ENCODE peak calls at places on chromosomes 1 and 21, in ten cellular contexts. One of them, this sample, is unnamed.

GRCh38 chr1:19477284-19478240 is 7.8 kb downstream of the CAPZB start:
- DNase-seq in lower lobe of right lung: peak
- DNase-seq in fibroblast of lung: no peak
- DNase-seq in IMR-90: no peak
- DNase-seq in CD8-positive, alpha-beta memory T cell: peak
- DNase-seq in left ventricle myocardium inferior: no peak
- DNase-seq in breast epithelium: no peak
- DNase-seq in tibial artery: no peak
- DNase-seq in aorta: no peak
- DNase-seq in psoas muscle: no peak
- DNase-seq in this sample: no peak

GRCh38 chr1:39733161-39733560 is 5.5 kb upstream of the PPIE start:
- DNase-seq in lower lobe of right lung: no peak
- DNase-seq in fibroblast of lung: peak
- DNase-seq in IMR-90: peak
- DNase-seq in CD8-positive, alpha-beta memory T cell: no peak
- DNase-seq in left ventricle myocardium inferior: peak
- DNase-seq in breast epithelium: no peak
- DNase-seq in tibial artery: no peak
- DNase-seq in aorta: peak
- DNase-seq in psoas muscle: peak
- DNase-seq in this sample: no peak

GRCh38 chr1:21149862-21150432 is 26.8 kb downstream of the EIF4G3 start:
- DNase-seq in lower lobe of right lung: no peak
- DNase-seq in fibroblast of lung: peak
- DNase-seq in IMR-90: peak
- DNase-seq in CD8-positive, alpha-beta memory T cell: no peak
- DNase-seq in left ventricle myocardium inferior: no peak
- DNase-seq in breast epithelium: no peak
- DNase-seq in tibial artery: no peak
- DNase-seq in aorta: no peak
- DNase-seq in psoas muscle: no peak
- DNase-seq in this sample: no peak

GRCh38 chr21:35048706-35049617 is at the start of gene RUNX1:
- DNase-seq in lower lobe of right lung: peak
- DNase-seq in fibroblast of lung: peak
- DNase-seq in IMR-90: peak
- DNase-seq in CD8-positive, alpha-beta memory T cell: peak
- DNase-seq in left ventricle myocardium inferior: no peak
- DNase-seq in breast epithelium: peak
- DNase-seq in tibial artery: peak
- DNase-seq in aorta: no peak
- DNase-seq in psoas muscle: peak
- DNase-seq in this sample: no peak

GRCh38 chr1:67889940-67890567 is 56.8 kb upstream of the GNG12 start:
- DNase-seq in lower lobe of right lung: no peak
- DNase-seq in fibroblast of lung: peak
- DNase-seq in IMR-90: peak
- DNase-seq in CD8-positive, alpha-beta memory T cell: no peak
- DNase-seq in left ventricle myocardium inferior: no peak
- DNase-seq in breast epithelium: no peak
- DNase-seq in tibial artery: no peak
- DNase-seq in aorta: no peak
- DNase-seq in psoas muscle: no peak
- DNase-seq in this sample: no peak

GRCh38 chr1:157566484-157567300 is 14.4 kb upstream of the FCRL5 start:
- DNase-seq in lower lobe of right lung: no peak
- DNase-seq in fibroblast of lung: no peak
- DNase-seq in IMR-90: no peak
- DNase-seq in CD8-positive, alpha-beta memory T cell: no peak
- DNase-seq in left ventricle myocardium inferior: no peak
- DNase-seq in breast epithelium: no peak
- DNase-seq in tibial artery: no peak
- DNase-seq in aorta: no peak
- DNase-seq in psoas muscle: no peak
- DNase-seq in this sample: no peak

GRCh38 chr1:115459161-115459560 is 121.1 kb upstream of the NGF start:
- DNase-seq in lower lobe of right lung: no peak
- DNase-seq in fibroblast of lung: no peak
- DNase-seq in IMR-90: no peak
- DNase-seq in CD8-positive, alpha-beta memory T cell: no peak
- DNase-seq in left ventricle myocardium inferior: no peak
- DNase-seq in breast epithelium: no peak
- DNase-seq in tibial artery: no peak
- DNase-seq in aorta: no peak
- DNase-seq in psoas muscle: no peak
- DNase-seq in this sample: no peak

GRCh38 chr1:247445775-247446364 is 12.0 kb downstream of the OR2B11 start:
- DNase-seq in lower lobe of right lung: peak
- DNase-seq in fibroblast of lung: no peak
- DNase-seq in IMR-90: no peak
- DNase-seq in CD8-positive, alpha-beta memory T cell: no peak
- DNase-seq in left ventricle myocardium inferior: no peak
- DNase-seq in breast epithelium: no peak
- DNase-seq in tibial artery: peak
- DNase-seq in aorta: no peak
- DNase-seq in psoas muscle: no peak
- DNase-seq in this sample: no peak

GRCh38 chr1:154931940-154932487 is 4.5 kb downstream of the PMVK start:
- DNase-seq in lower lobe of right lung: peak
- DNase-seq in fibroblast of lung: no peak
- DNase-seq in IMR-90: no peak
- DNase-seq in CD8-positive, alpha-beta memory T cell: no peak
- DNase-seq in left ventricle myocardium inferior: no peak
- DNase-seq in breast epithelium: peak
- DNase-seq in tibial artery: no peak
- DNase-seq in aorta: no peak
- DNase-seq in psoas muscle: no peak
- DNase-seq in this sample: no peak

GRCh38 chr1:230728710-230729392 is 14.9 kb upstream of the AGT start:
- DNase-seq in lower lobe of right lung: no peak
- DNase-seq in fibroblast of lung: no peak
- DNase-seq in IMR-90: no peak
- DNase-seq in CD8-positive, alpha-beta memory T cell: no peak
- DNase-seq in left ventricle myocardium inferior: peak
- DNase-seq in breast epithelium: no peak
- DNase-seq in tibial artery: no peak
- DNase-seq in aorta: no peak
- DNase-seq in psoas muscle: no peak
- DNase-seq in this sample: no peak

GRCh38 chr1:112317556-112317955 is 78.5 kb upstream of the CTTNBP2NL start:
- DNase-seq in lower lobe of right lung: no peak
- DNase-seq in fibroblast of lung: no peak
- DNase-seq in IMR-90: no peak
- DNase-seq in CD8-positive, alpha-beta memory T cell: no peak
- DNase-seq in left ventricle myocardium inferior: no peak
- DNase-seq in breast epithelium: no peak
- DNase-seq in tibial artery: no peak
- DNase-seq in aorta: no peak
- DNase-seq in psoas muscle: no peak
- DNase-seq in this sample: no peak

GRCh38 chr1:58447047-58447446 is 99.5 kb downstream of the OMA1 start:
- DNase-seq in lower lobe of right lung: no peak
- DNase-seq in fibroblast of lung: no peak
- DNase-seq in IMR-90: no peak
- DNase-seq in CD8-positive, alpha-beta memory T cell: no peak
- DNase-seq in left ventricle myocardium inferior: no peak
- DNase-seq in breast epithelium: no peak
- DNase-seq in tibial artery: no peak
- DNase-seq in aorta: no peak
- DNase-seq in psoas muscle: no peak
- DNase-seq in this sample: no peak

GRCh38 chr1:88731475-88731874 is 47.4 kb downstream of the PKN2 start:
- DNase-seq in lower lobe of right lung: no peak
- DNase-seq in fibroblast of lung: peak
- DNase-seq in IMR-90: peak
- DNase-seq in CD8-positive, alpha-beta memory T cell: no peak
- DNase-seq in left ventricle myocardium inferior: no peak
- DNase-seq in breast epithelium: no peak
- DNase-seq in tibial artery: no peak
- DNase-seq in aorta: no peak
- DNase-seq in psoas muscle: no peak
- DNase-seq in this sample: peak
- H3K4me3 ChIP-seq in lower lobe of right lung: no peak
- H3K4me3 ChIP-seq in fibroblast of lung: peak
- H3K4me3 ChIP-seq in IMR-90: peak
- H3K4me3 ChIP-seq in CD8-positive, alpha-beta memory T cell: no peak
- H3K4me3 ChIP-seq in left ventricle myocardium inferior: no peak
- H3K4me3 ChIP-seq in breast epithelium: no peak
- H3K4me3 ChIP-seq in tibial artery: peak
- H3K4me3 ChIP-seq in aorta: no peak
- H3K4me3 ChIP-seq in psoas muscle: no peak
- H3K4me3 ChIP-seq in this sample: peak

GRCh38 chr21:37145635-37146111 is 72.6 kb downstream of the TTC3 start:
- DNase-seq in lower lobe of right lung: no peak
- DNase-seq in fibroblast of lung: peak
- DNase-seq in IMR-90: peak
- DNase-seq in CD8-positive, alpha-beta memory T cell: no peak
- DNase-seq in left ventricle myocardium inferior: no peak
- DNase-seq in breast epithelium: no peak
- DNase-seq in tibial artery: no peak
- DNase-seq in aorta: no peak
- DNase-seq in psoas muscle: no peak
- DNase-seq in this sample: no peak

GRCh38 chr21:37149411-37149810 is 76.4 kb downstream of the TTC3 start:
- DNase-seq in lower lobe of right lung: no peak
- DNase-seq in fibroblast of lung: peak
- DNase-seq in IMR-90: peak
- DNase-seq in CD8-positive, alpha-beta memory T cell: no peak
- DNase-seq in left ventricle myocardium inferior: no peak
- DNase-seq in breast epithelium: no peak
- DNase-seq in tibial artery: no peak
- DNase-seq in aorta: no peak
- DNase-seq in psoas muscle: no peak
- DNase-seq in this sample: no peak

DNA sequence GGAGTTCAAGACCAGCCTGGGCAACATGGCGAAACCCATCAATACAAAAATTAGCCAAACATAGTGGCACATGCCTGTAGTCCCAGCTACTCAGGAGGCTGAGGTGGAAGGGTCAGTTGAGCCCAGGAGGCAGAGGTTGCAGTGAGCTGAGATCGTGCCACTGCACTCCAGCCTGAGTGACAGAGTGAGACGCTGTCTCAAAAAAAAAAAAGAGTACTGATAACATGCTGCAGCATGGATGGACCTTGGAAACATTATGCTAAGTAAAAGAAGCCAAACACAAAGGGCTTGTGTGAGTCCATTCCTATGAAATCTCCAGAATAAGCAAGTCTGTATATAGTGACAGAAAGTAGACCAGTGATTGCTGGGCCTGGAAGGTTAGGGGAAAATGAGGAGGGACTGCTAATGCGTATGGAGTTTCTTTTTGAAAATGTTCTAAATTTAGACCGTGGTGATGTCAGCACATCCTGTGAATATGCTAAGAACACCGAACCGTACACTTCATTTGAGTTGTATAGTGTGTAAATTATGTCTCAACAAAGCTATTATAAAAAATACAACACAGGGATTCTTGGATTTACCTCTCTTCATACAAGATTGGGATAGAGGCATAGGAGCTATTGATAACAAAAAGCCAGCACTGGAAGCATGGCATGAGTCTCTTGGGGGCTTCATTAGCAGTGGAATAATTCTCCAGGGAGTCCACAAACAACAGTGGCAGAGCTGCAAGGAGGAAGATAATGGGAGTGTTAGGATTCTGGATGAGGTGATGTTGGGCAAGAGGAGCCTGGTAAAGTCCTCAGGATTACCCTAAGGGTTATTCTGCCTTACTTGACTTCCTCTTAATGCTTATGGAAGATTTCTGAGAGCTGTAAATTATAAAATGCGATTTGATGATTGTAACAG is 73.5 kb downstream of the TTC3 start:
- DNase-seq in lower lobe of right lung: no peak
- DNase-seq in fibroblast of lung: peak
- DNase-seq in IMR-90: peak
- DNase-seq in CD8-positive, alpha-beta memory T cell: no peak
- DNase-seq in left ventricle myocardium inferior: no peak
- DNase-seq in breast epithelium: no peak
- DNase-seq in tibial artery: no peak
- DNase-seq in aorta: no peak
- DNase-seq in psoas muscle: no peak
- DNase-seq in this sample: no peak
- H3K4me3 ChIP-seq in lower lobe of right lung: no peak
- H3K4me3 ChIP-seq in fibroblast of lung: no peak
- H3K4me3 ChIP-seq in IMR-90: no peak
- H3K4me3 ChIP-seq in CD8-positive, alpha-beta memory T cell: no peak
- H3K4me3 ChIP-seq in left ventricle myocardium inferior: no peak
- H3K4me3 ChIP-seq in breast epithelium: no peak
- H3K4me3 ChIP-seq in tibial artery: no peak
- H3K4me3 ChIP-seq in aorta: no peak
- H3K4me3 ChIP-seq in psoas muscle: no peak
- H3K4me3 ChIP-seq in this sample: no peak

DNA sequence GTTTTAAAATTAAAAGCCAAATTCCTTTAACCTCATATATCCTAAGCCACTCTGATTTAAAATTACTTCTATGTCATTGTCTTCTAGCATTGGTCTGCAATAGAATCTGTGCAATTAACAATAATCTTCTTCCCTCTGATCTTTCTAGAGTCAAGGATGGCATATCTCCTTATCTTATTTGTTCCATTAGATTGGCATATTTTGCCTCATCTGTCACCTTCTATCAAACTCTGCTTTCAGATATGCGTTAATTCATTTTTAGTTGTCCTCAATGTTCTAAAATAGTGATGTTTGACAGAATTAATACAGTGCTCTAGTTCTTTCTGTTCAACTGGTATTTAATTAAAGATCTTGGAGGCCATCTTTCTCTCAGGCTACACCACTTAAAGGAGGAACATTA is 3.1 kb downstream of the NRIP1 start:
- DNase-seq in lower lobe of right lung: no peak
- DNase-seq in fibroblast of lung: no peak
- DNase-seq in IMR-90: no peak
- DNase-seq in CD8-positive, alpha-beta memory T cell: no peak
- DNase-seq in left ventricle myocardium inferior: no peak
- DNase-seq in breast epithelium: no peak
- DNase-seq in tibial artery: no peak
- DNase-seq in aorta: no peak
- DNase-seq in psoas muscle: no peak
- DNase-seq in this sample: no peak
- H3K4me3 ChIP-seq in lower lobe of right lung: peak
- H3K4me3 ChIP-seq in fibroblast of lung: peak
- H3K4me3 ChIP-seq in IMR-90: peak
- H3K4me3 ChIP-seq in CD8-positive, alpha-beta memory T cell: no peak
- H3K4me3 ChIP-seq in left ventricle myocardium inferior: peak
- H3K4me3 ChIP-seq in breast epithelium: no peak
- H3K4me3 ChIP-seq in tibial artery: no peak
- H3K4me3 ChIP-seq in aorta: no peak
- H3K4me3 ChIP-seq in psoas muscle: peak
- H3K4me3 ChIP-seq in this sample: peak

DNA sequence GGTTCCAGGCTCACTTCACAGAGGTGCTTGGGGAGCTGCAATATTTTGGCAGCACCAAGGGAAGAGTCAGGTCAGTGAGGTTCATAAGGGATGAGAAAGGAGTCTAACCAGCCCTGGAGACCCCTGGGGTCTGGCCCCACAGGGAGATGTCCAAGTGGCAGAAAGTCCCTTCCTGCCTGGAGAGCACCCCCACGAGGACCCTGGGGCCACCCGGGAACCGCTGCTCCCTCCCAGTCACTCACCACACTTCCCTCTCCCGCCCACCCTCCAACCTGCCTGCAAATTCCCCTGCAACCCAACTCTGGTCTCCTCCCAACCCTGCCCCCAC is 6.5 kb upstream of the ITGB2 start:
- DNase-seq in lower lobe of right lung: no peak
- DNase-seq in fibroblast of lung: no peak
- DNase-seq in IMR-90: no peak
- DNase-seq in CD8-positive, alpha-beta memory T cell: no peak
- DNase-seq in left ventricle myocardium inferior: no peak
- DNase-seq in breast epithelium: no peak
- DNase-seq in tibial artery: no peak
- DNase-seq in aorta: peak
- DNase-seq in psoas muscle: no peak
- DNase-seq in this sample: no peak
- H3K4me3 ChIP-seq in lower lobe of right lung: no peak
- H3K4me3 ChIP-seq in fibroblast of lung: no peak
- H3K4me3 ChIP-seq in IMR-90: no peak
- H3K4me3 ChIP-seq in CD8-positive, alpha-beta memory T cell: peak
- H3K4me3 ChIP-seq in left ventricle myocardium inferior: no peak
- H3K4me3 ChIP-seq in breast epithelium: no peak
- H3K4me3 ChIP-seq in tibial artery: no peak
- H3K4me3 ChIP-seq in aorta: no peak
- H3K4me3 ChIP-seq in psoas muscle: no peak
- H3K4me3 ChIP-seq in this sample: no peak